ENCODE peak calls at places on chromosomes 6 and 20, in eight cellular contexts. X, G, I, H, M, F, J and Y are unnamed samples.

GRCh38 chr6:30154709-30155521 is 6.1 kb downstream of the TRIM10 start:
- DNase-seq in X (no peak), G (peak), I (no peak), H (peak), M (no peak), F (no peak), J (no peak), Y (no peak)

GRCh38 chr6:97053643-97054411 is 129.3 kb downstream of the KLHL32 start:
- DNase-seq in X (no peak), G (peak), I (no peak), H (peak), M (no peak), F (no peak), J (no peak), Y (no peak)

GRCh38 chr20:35005463-35005961 is 49.8 kb downstream of the MYH7B start:
- DNase-seq in X (no peak), G (no peak), I (no peak), H (no peak), M (no peak), F (peak), J (peak), Y (peak)

GRCh38 chr6:105484238-105485161 is 81.6 kb upstream of the PREP start:
- DNase-seq in X (peak), G (peak), I (no peak), H (no peak), M (no peak), F (no peak), J (no peak), Y (no peak)

GRCh38 chr20:16930656-16931055 is 182.5 kb downstream of the OTOR start:
- DNase-seq in X (no peak), G (no peak), I (no peak), H (no peak), M (no peak), F (no peak), J (no peak), Y (no peak)

GRCh38 chr20:38460040-38460623 is 12.5 kb upstream of the RALGAPB start:
- DNase-seq in X (no peak), G (peak), I (no peak), H (peak), M (no peak), F (no peak), J (no peak), Y (no peak)

GRCh38 chr6:11918739-11919605 is 93.1 kb upstream of the HIVEP1 start:
- DNase-seq in X (no peak), G (no peak), I (no peak), H (no peak), M (no peak), F (no peak), J (no peak), Y (no peak)

GRCh38 chr20:40698744-40699143 is 9.7 kb upstream of the MAFB start:
- DNase-seq in X (no peak), G (no peak), I (no peak), H (no peak), M (no peak), F (no peak), J (no peak), Y (no peak)

GRCh38 chr6:9766240-9766915 is 648.5 kb downstream of the TFAP2A start:
- DNase-seq in X (peak), G (peak), I (no peak), H (peak), M (no peak), F (no peak), J (no peak), Y (no peak)

GRCh38 chr6:106360410-106360988 is at the start of gene CRYBG1:
- DNase-seq in X (peak), G (no peak), I (peak), H (no peak), M (peak), F (peak), J (peak), Y (peak)

GRCh38 chr20:1803216-1804128 is 91.7 kb upstream of the SIRPA start:
- DNase-seq in X (peak), G (peak), I (peak), H (peak), M (peak), F (peak), J (peak), Y (peak)

GRCh38 chr6:158474961-158475343 is 84.9 kb upstream of the TMEM181 start:
- DNase-seq in X (no peak), G (peak), I (peak), H (peak), M (no peak), F (no peak), J (no peak), Y (no peak)

GRCh38 chr20:63160641-63161175 is 55.2 kb downstream of the YTHDF1 start:
- DNase-seq in X (no peak), G (no peak), I (no peak), H (no peak), M (no peak), F (no peak), J (no peak), Y (peak)

GRCh38 chr6:143901885-143902708 is 37.8 kb downstream of the ZC2HC1B start:
- DNase-seq in X (peak), G (no peak), I (no peak), H (peak), M (peak), F (no peak), J (no peak), Y (peak)

GRCh38 chr6:117482240-117483003 is at the start of gene DCBLD1:
- DNase-seq in X (peak), G (peak), I (peak), H (peak), M (peak), F (peak), J (peak), Y (peak)

GRCh38 chr6:126063512-126064146 is 77.3 kb downstream of the TRMT11 start:
- DNase-seq in X (no peak), G (no peak), I (no peak), H (peak), M (no peak), F (no peak), J (no peak), Y (no peak)

GRCh38 chr20:56174416-56174815 is 74.1 kb upstream of the MC3R start:
- DNase-seq in X (no peak), G (no peak), I (no peak), H (no peak), M (no peak), F (no peak), J (no peak), Y (no peak)

GRCh38 chr20:57023997-57024396 is 242.4 kb downstream of the BMP7 start:
- DNase-seq in X (no peak), G (no peak), I (no peak), H (no peak), M (no peak), F (no peak), J (no peak), Y (no peak)

GRCh38 chr6:111741177-111741952 is 131.9 kb downstream of the FYN start:
- DNase-seq in X (peak), G (no peak), I (no peak), H (no peak), M (no peak), F (no peak), J (no peak), Y (no peak)

GRCh38 chr6:138229663-138230194 is 11.4 kb upstream of the PBOV1 start:
- DNase-seq in X (no peak), G (no peak), I (no peak), H (no peak), M (no peak), F (no peak), J (no peak), Y (no peak)

GRCh38 chr6:17542243-17542642 is 57.9 kb upstream of the FAM8A1 start:
- DNase-seq in X (no peak), G (no peak), I (no peak), H (no peak), M (no peak), F (no peak), J (no peak), Y (no peak)

GRCh38 chr6:134199848-134200606 is 117.9 kb downstream of the SGK1 start:
- DNase-seq in X (peak), G (no peak), I (no peak), H (no peak), M (no peak), F (no peak), J (no peak), Y (no peak)

GRCh38 chr6:23696946-23697345 is 429.1 kb upstream of the NRSN1 start:
- DNase-seq in X (no peak), G (no peak), I (no peak), H (peak), M (no peak), F (no peak), J (no peak), Y (no peak)

GRCh38 chr6:136897071-136897470 is 25.0 kb upstream of the SLC35D3 start:
- DNase-seq in X (no peak), G (no peak), I (no peak), H (no peak), M (no peak), F (no peak), J (no peak), Y (no peak)

GRCh38 chr6:34229877-34230276 is 6.8 kb upstream of the HMGA1 start:
- DNase-seq in X (no peak), G (no peak), I (no peak), H (no peak), M (no peak), F (no peak), J (no peak), Y (no peak)

GRCh38 chr6:138371720-138372119 is 6.0 kb upstream of the SMIM28 start:
- DNase-seq in X (no peak), G (no peak), I (no peak), H (peak), M (no peak), F (no peak), J (no peak), Y (no peak)

GRCh38 chr20:61307686-61308085 is 55.6 kb downstream of the CDH4 start:
- DNase-seq in X (no peak), G (no peak), I (no peak), H (no peak), M (no peak), F (no peak), J (no peak), Y (no peak)

GRCh38 chr20:61404311-61404710 is 152.2 kb downstream of the CDH4 start:
- DNase-seq in X (no peak), G (no peak), I (no peak), H (no peak), M (no peak), F (no peak), J (no peak), Y (no peak)

GRCh38 chr6:33724281-33725023 is 13.0 kb upstream of the UQCC2 start:
- DNase-seq in X (no peak), G (no peak), I (no peak), H (no peak), M (no peak), F (no peak), J (no peak), Y (no peak)

GRCh38 chr6:83308833-83309232 is 115.7 kb downstream of the RWDD2A start:
- DNase-seq in X (no peak), G (no peak), I (no peak), H (no peak), M (no peak), F (no peak), J (no peak), Y (no peak)

GRCh38 chr6:55666811-55667210 is 87.8 kb upstream of the HMGCLL1 start:
- DNase-seq in X (no peak), G (no peak), I (no peak), H (no peak), M (no peak), F (no peak), J (no peak), Y (no peak)

GRCh38 chr20:41436679-41437078 is 70.1 kb upstream of the EMILIN3 start:
- DNase-seq in X (no peak), G (peak), I (no peak), H (peak), M (no peak), F (no peak), J (no peak), Y (no peak)

GRCh38 chr20:23086931-23087411 is 847 bp upstream of the CD93 start:
- DNase-seq in X (no peak), G (no peak), I (no peak), H (no peak), M (peak), F (peak), J (peak), Y (peak)

GRCh38 chr20:12287575-12287974 is 369.9 kb downstream of the BTBD3 start:
- DNase-seq in X (no peak), G (no peak), I (no peak), H (no peak), M (no peak), F (no peak), J (no peak), Y (no peak)
- TF ChIP-seq CTCF in X (no peak), G (no peak), I (no peak), H (no peak), M (no peak), F (no peak), J (no peak), Y (no peak)

DNA sequence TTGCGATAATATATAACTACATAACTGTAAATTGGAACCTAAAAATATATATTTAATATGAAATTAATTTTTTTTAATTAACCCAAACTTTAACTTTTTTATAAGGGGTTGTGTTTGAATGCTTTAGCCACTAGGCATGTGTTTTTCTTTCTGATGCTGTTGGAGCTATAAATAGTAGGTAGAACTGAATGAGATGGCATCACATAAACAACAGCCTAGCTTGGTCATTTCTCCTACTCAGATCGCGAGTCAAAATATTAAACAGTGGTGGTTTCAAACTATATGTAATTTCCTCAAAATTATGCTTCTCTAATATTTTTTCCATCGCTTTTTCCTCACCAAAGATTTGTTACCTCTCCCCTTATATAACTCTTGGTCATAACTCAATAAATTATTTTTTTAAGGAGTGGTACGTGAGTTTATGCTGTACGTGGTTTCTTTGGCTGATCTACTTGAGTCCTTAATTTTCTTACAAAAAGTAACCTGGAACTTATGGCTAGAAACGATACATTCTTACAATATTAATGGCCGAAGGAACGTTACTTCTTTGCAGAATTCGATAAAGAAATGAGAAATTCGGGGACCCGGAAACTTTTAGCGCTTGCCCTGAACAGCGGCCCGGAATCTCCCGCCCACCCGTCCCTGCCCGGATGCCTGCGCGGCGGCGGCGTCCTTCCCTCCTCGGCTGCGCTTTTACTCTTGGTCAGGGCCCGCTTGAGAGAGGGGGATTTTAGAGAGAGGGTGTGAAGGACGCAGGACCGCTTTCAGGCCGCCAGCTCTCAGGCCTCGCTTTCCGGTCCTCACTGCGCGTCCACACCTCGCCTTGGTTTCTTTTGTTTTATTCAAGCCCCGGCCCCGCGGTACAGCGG is 243.5 kb downstream of the ARID1B start:
- DNase-seq in X (peak), G (peak), I (no peak), H (peak), M (peak), F (peak), J (peak), Y (no peak)
- TF ChIP-seq CTCF in X (no peak), G (no peak), I (no peak), H (no peak), M (no peak), F (no peak), J (no peak), Y (no peak)

GRCh38 chr20:11101243-11101642 is 427.4 kb upstream of the JAG1 start:
- DNase-seq in X (no peak), G (no peak), I (no peak), H (no peak), M (no peak), F (no peak), J (no peak), Y (no peak)

GRCh38 chr20:11094196-11094595 is 420.4 kb upstream of the JAG1 start:
- DNase-seq in X (no peak), G (no peak), I (no peak), H (no peak), M (no peak), F (no peak), J (no peak), Y (no peak)

GRCh38 chr20:11101696-11102095 is 427.9 kb upstream of the JAG1 start:
- DNase-seq in X (no peak), G (no peak), I (no peak), H (no peak), M (no peak), F (no peak), J (no peak), Y (no peak)

GRCh38 chr20:11094711-11095110 is 420.9 kb upstream of the JAG1 start:
- DNase-seq in X (no peak), G (no peak), I (no peak), H (no peak), M (no peak), F (no peak), J (no peak), Y (no peak)

DNA sequence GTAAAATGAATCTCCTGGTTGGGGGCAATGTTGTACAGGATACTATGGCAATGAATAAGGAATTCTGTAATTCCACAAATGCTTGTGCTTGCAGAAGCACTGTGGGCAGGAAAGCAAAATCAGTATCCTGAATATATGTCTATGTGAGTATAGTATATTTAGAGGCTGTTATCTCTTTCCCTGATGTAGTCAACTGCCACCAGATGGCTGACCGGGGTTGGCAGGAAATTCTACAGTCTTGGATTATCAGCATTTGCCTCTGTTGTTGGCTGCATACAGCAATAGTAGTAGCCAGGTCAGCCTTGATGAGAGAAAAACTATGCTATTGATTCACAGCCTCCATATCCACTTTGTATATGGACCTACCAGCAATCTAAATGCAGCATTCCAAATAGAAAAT is 425.1 kb upstream of the JAG1 start:
- DNase-seq in X (no peak), G (no peak), I (no peak), H (no peak), M (no peak), F (no peak), J (no peak), Y (no peak)
- TF ChIP-seq CTCF in X (no peak), G (peak), I (peak), H (no peak), M (peak), F (peak), J (no peak), Y (no peak)

GRCh38 chr6:42322676-42323075 is 105.0 kb upstream of the MRPS10 start:
- DNase-seq in X (no peak), G (no peak), I (no peak), H (no peak), M (no peak), F (no peak), J (no peak), Y (no peak)
- TF ChIP-seq CTCF in X (no peak), G (peak), I (no peak), H (no peak), M (peak), F (no peak), J (no peak), Y (no peak)

GRCh38 chr6:63573899-63574553 is 1.7 kb downstream of the LOC128125822 start:
- DNase-seq in X (no peak), G (peak), I (peak), H (peak), M (no peak), F (no peak), J (no peak), Y (no peak)

GRCh38 chr6:63572733-63573139 is 456 bp downstream of the LOC128125822 start:
- DNase-seq in X (peak), G (no peak), I (no peak), H (no peak), M (no peak), F (no peak), J (no peak), Y (no peak)

GRCh38 chr6:63576147-63576772 is 4.0 kb downstream of the LOC128125822 start:
- DNase-seq in X (no peak), G (no peak), I (no peak), H (no peak), M (no peak), F (no peak), J (no peak), Y (no peak)

GRCh38 chr6:63573140-63573898 is 1.0 kb downstream of the LOC128125822 start:
- DNase-seq in X (peak), G (peak), I (peak), H (peak), M (peak), F (peak), J (peak), Y (peak)

GRCh38 chr6:63574554-63574900 is 2.2 kb downstream of the LOC128125822 start:
- DNase-seq in X (no peak), G (no peak), I (no peak), H (no peak), M (no peak), F (no peak), J (no peak), Y (no peak)
- TF ChIP-seq CTCF in X (no peak), G (peak), I (no peak), H (no peak), M (no peak), F (no peak), J (peak), Y (no peak)

DNA sequence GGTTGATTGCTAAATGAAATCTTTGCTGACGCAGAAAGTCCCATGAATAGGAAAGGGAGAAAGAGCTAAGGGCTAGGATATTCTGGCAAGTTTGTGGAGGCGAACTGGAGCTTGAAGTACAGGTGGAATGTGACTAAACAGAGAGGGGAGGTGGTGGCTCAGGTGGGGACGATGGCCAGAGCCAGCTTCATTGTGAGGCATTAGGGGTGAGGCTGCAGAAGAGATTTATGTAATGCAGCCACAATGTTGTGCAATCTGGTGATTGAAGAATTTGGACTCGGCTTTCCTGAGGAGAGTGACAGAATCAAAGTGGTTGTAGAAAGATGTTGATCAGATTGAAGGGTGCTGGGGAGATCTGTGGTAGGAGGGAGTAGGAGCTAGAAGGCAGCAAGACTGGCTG is 42.9 kb upstream of the SPACA1 start:
- DNase-seq in X (no peak), G (no peak), I (no peak), H (no peak), M (no peak), F (no peak), J (peak), Y (no peak)
- TF ChIP-seq CTCF in X (no peak), G (no peak), I (no peak), H (no peak), M (no peak), F (no peak), J (no peak), Y (no peak)